ENCODE peak calls at places on chromosome 20, in nine cellular contexts. R, A, W, X, N, F, C, O and U are unnamed samples.

GRCh38 chr20:51444922-51445438 is 97.5 kb downstream of the NFATC2 start:
- DNase-seq in R (no peak), A (no peak), W (no peak), X (no peak), N (no peak), F (no peak), C (no peak), O (no peak), U (no peak)

GRCh38 chr20:61321481-61321880 is 69.4 kb downstream of the CDH4 start:
- DNase-seq in R (no peak), A (no peak), W (no peak), X (no peak), N (no peak), F (no peak), C (no peak), O (no peak), U (no peak)

GRCh38 chr20:45128066-45128465 is 3.8 kb upstream of the WFDC12 start:
- DNase-seq in R (no peak), A (no peak), W (no peak), X (no peak), N (peak), F (no peak), C (no peak), O (no peak), U (no peak)

GRCh38 chr20:51460569-51461265 is 81.8 kb downstream of the NFATC2 start:
- DNase-seq in R (no peak), A (peak), W (no peak), X (no peak), N (no peak), F (no peak), C (no peak), O (no peak), U (no peak)

GRCh38 chr20:50559856-50560623 is 49.9 kb downstream of the PTPN1 start:
- DNase-seq in R (no peak), A (no peak), W (no peak), X (no peak), N (no peak), F (no peak), C (no peak), O (no peak), U (no peak)

GRCh38 chr20:49874601-49875116 is 40.7 kb downstream of the SPATA2 start:
- DNase-seq in R (no peak), A (no peak), W (no peak), X (no peak), N (peak), F (no peak), C (no peak), O (no peak), U (no peak)

GRCh38 chr20:57398231-57398821 is 7.1 kb downstream of the RBM38 start:
- DNase-seq in R (no peak), A (peak), W (no peak), X (peak), N (peak), F (peak), C (no peak), O (peak), U (peak)

GRCh38 chr20:58102744-58103516 is 125.5 kb downstream of the ANKRD60 start:
- DNase-seq in R (no peak), A (no peak), W (peak), X (no peak), N (no peak), F (no peak), C (no peak), O (no peak), U (no peak)

GRCh38 chr20:48025061-48025515 is 239.8 kb upstream of the SULF2 start:
- DNase-seq in R (no peak), A (no peak), W (peak), X (peak), N (no peak), F (no peak), C (no peak), O (peak), U (no peak)

GRCh38 chr20:16701296-16701695 is 28.5 kb upstream of the SNRPB2 start:
- DNase-seq in R (no peak), A (peak), W (peak), X (no peak), N (peak), F (peak), C (peak), O (no peak), U (peak)

GRCh38 chr20:13580725-13581124 is 58.0 kb downstream of the TASP1 start:
- DNase-seq in R (no peak), A (no peak), W (no peak), X (no peak), N (no peak), F (no peak), C (no peak), O (no peak), U (no peak)

GRCh38 chr20:43507150-43508080 is at the start of gene L3MBTL1:
- DNase-seq in R (no peak), A (peak), W (peak), X (no peak), N (peak), F (no peak), C (peak), O (peak), U (no peak)

GRCh38 chr20:45630366-45630765 is 718 bp downstream of the WFDC9 start:
- DNase-seq in R (no peak), A (no peak), W (peak), X (no peak), N (no peak), F (no peak), C (no peak), O (no peak), U (no peak)

GRCh38 chr20:36988494-36988966 is 37.0 kb upstream of the SAMHD1 start:
- DNase-seq in R (no peak), A (no peak), W (peak), X (no peak), N (no peak), F (peak), C (no peak), O (no peak), U (no peak)

GRCh38 chr20:49775229-49775693 is 37.4 kb upstream of the SLC9A8 start:
- DNase-seq in R (no peak), A (peak), W (peak), X (peak), N (peak), F (no peak), C (no peak), O (peak), U (no peak)

GRCh38 chr20:51220293-51220706 is 197.4 kb upstream of the KCNG1 start:
- DNase-seq in R (no peak), A (peak), W (no peak), X (peak), N (peak), F (peak), C (peak), O (peak), U (peak)

GRCh38 chr20:5153612-5154542 is 27.1 kb downstream of the CDS2 start:
- DNase-seq in R (no peak), A (no peak), W (no peak), X (no peak), N (no peak), F (no peak), C (no peak), O (no peak), U (no peak)

GRCh38 chr20:51532577-51533191 is 9.8 kb downstream of the NFATC2 start:
- DNase-seq in R (no peak), A (no peak), W (peak), X (no peak), N (no peak), F (no peak), C (no peak), O (peak), U (peak)

GRCh38 chr20:52190437-52191131 is 995 bp downstream of the ZFP64 start:
- DNase-seq in R (no peak), A (peak), W (peak), X (peak), N (peak), F (peak), C (peak), O (no peak), U (peak)

GRCh38 chr20:45945678-45946148 is 11.2 kb downstream of the PCIF1 start:
- DNase-seq in R (no peak), A (peak), W (peak), X (no peak), N (no peak), F (no peak), C (no peak), O (no peak), U (no peak)

GRCh38 chr20:47097691-47098622 is 203.3 kb downstream of the EYA2 start:
- DNase-seq in R (no peak), A (no peak), W (no peak), X (no peak), N (no peak), F (no peak), C (no peak), O (no peak), U (no peak)

GRCh38 chr20:46939031-46939430 is 44.4 kb downstream of the EYA2 start:
- DNase-seq in R (no peak), A (peak), W (no peak), X (no peak), N (no peak), F (no peak), C (peak), O (no peak), U (no peak)

GRCh38 chr20:14643146-14643545 is 305.7 kb upstream of the FLRT3 start:
- DNase-seq in R (no peak), A (no peak), W (no peak), X (no peak), N (no peak), F (no peak), C (no peak), O (no peak), U (no peak)

GRCh38 chr20:54389872-54390271 is 85.5 kb upstream of the DOK5 start:
- DNase-seq in R (no peak), A (no peak), W (no peak), X (no peak), N (no peak), F (no peak), C (no peak), O (no peak), U (no peak)

GRCh38 chr20:58595167-58595566 is 55.9 kb upstream of the STX16 start:
- DNase-seq in R (no peak), A (no peak), W (no peak), X (no peak), N (no peak), F (no peak), C (no peak), O (no peak), U (no peak)

GRCh38 chr20:58407201-58407873 is 18.3 kb downstream of the VAPB start:
- DNase-seq in R (no peak), A (peak), W (no peak), X (no peak), N (no peak), F (no peak), C (no peak), O (no peak), U (no peak)

GRCh38 chr20:51017313-51017712 is 5.6 kb downstream of the KCNG1 start:
- DNase-seq in R (peak), A (no peak), W (no peak), X (no peak), N (no peak), F (no peak), C (no peak), O (no peak), U (no peak)

GRCh38 chr20:2006452-2007381 is 12.9 kb upstream of the PDYN start:
- DNase-seq in R (no peak), A (peak), W (peak), X (no peak), N (peak), F (peak), C (peak), O (no peak), U (peak)

GRCh38 chr20:40438161-40438835 is 250.7 kb downstream of the MAFB start:
- DNase-seq in R (no peak), A (no peak), W (peak), X (no peak), N (no peak), F (no peak), C (no peak), O (no peak), U (no peak)